ENCODE peak calls at places on chromosomes 4 and X, in nine cellular contexts. G, Q, V, L, D, O, U, X and M are unnamed samples.

GRCh38 chr4:38231626-38232025 is 271.4 kb downstream of the PTTG2 start:
- DNase-seq in G (no peak), O (no peak), X (no peak), V (no peak), D (no peak), L (no peak), Q (no peak), U (no peak), M (no peak)

GRCh38 chrX:1385251-1385794 is 6.6 kb downstream of the SLC25A6 start:
- DNase-seq in L (no peak), Q (no peak), U (no peak), G (no peak), X (no peak), V (no peak), O (no peak), D (no peak), M (peak; percentile 67)

GRCh38 chrX:23819385-23820234 is 36.6 kb downstream of the SAT1 start:
- DNase-seq in L (peak; percentile 37), O (peak; percentile 12), Q (no peak), D (no peak), G (no peak), V (no peak), U (no peak), X (no peak), M (no peak)

GRCh38 chr4:176988226-176988625 is 195.5 kb upstream of the VEGFC start:
- DNase-seq in V (peak; percentile 19), G (no peak), X (no peak), U (no peak), D (no peak), Q (no peak), O (peak; percentile 99), L (peak; percentile 98), M (no peak)

GRCh38 chrX:79573760-79574159 is 206.6 kb upstream of the ITM2A start:
- DNase-seq in V (no peak), D (no peak), O (no peak), X (no peak), G (no peak), L (no peak), Q (no peak), U (no peak), M (no peak)

GRCh38 chr4:18322111-18322510 is 300.6 kb upstream of the LCORL start:
- DNase-seq in O (no peak), L (no peak), U (no peak), Q (no peak), X (no peak), G (no peak), V (peak; percentile 10), D (no peak), M (no peak)

GRCh38 chrX:102746134-102746584 is 25.6 kb downstream of the GPRASP3 start:
- DNase-seq in L (peak; percentile 10), X (no peak), G (no peak), O (peak; percentile 67), V (peak; percentile 14), D (no peak), Q (no peak), U (peak; percentile 44), M (peak; percentile 54)

GRCh38 chr4:75653845-75654503 is 19.2 kb downstream of the G3BP2 start:
- DNase-seq in D (no peak), Q (peak; percentile 15), U (peak; percentile 60), X (no peak), L (peak; percentile 48), O (peak; percentile 59), G (no peak), V (peak; percentile 30), M (no peak)

GRCh38 chr4:80568891-80569290 is 233.4 kb downstream of the CFAP299 start:
- DNase-seq in G (no peak), X (no peak), U (no peak), D (no peak), V (no peak), O (no peak), Q (no peak), L (no peak), M (no peak)

GRCh38 chr4:95360911-95361695 is 187.7 kb downstream of the UNC5C start:
- DNase-seq in V (no peak), Q (no peak), L (no peak), X (no peak), O (no peak), D (no peak), G (no peak), U (no peak), M (no peak)

GRCh38 chr4:128604840-128605239 is 204.7 kb upstream of the JADE1 start:
- DNase-seq in Q (no peak), O (no peak), G (no peak), U (no peak), V (no peak), L (no peak), X (no peak), D (no peak), M (no peak)

GRCh38 chrX:138756234-138756633 is 44.7 kb upstream of the FGF13 start:
- DNase-seq in Q (peak; percentile 16), X (no peak), O (peak; percentile 83), U (peak; percentile 91), V (peak; percentile 48), D (no peak), G (no peak), L (peak; percentile 56), M (no peak)

GRCh38 chr4:170853422-170854021 is 763.8 kb upstream of the AADAT start:
- DNase-seq in X (no peak), D (no peak), V (peak; percentile 65), Q (peak; percentile 7), U (peak; percentile 66), L (peak; percentile 48), G (no peak), O (peak; percentile 50), M (peak; percentile 56)

GRCh38 chr4:94530073-94530472 is 78.3 kb downstream of the PDLIM5 start:
- DNase-seq in L (no peak), G (no peak), V (no peak), Q (no peak), U (no peak), O (no peak), X (no peak), D (no peak), M (no peak)

GRCh38 chr4:184288451-184289178 is 70.9 kb upstream of the ENPP6 start:
- DNase-seq in G (no peak), L (no peak), V (peak; percentile 43), O (no peak), U (peak; percentile 27), Q (no peak), X (no peak), D (no peak), M (no peak)

GRCh38 chr4:156954598-156954997 is 17.0 kb downstream of the PDGFC start:
- DNase-seq in O (no peak), G (no peak), Q (no peak), D (no peak), U (no peak), L (peak; percentile 65), X (no peak), V (no peak), M (no peak)

GRCh38 chrX:25202827-25203226 is 187.1 kb upstream of the ARX start:
- DNase-seq in L (no peak), U (no peak), X (no peak), V (no peak), D (no peak), G (no peak), Q (no peak), O (no peak), M (no peak)

GRCh38 chr4:73703320-73703719 is 37.0 kb upstream of the CXCL8 start:
- DNase-seq in L (no peak), D (no peak), V (no peak), O (no peak), U (no peak), Q (no peak), X (no peak), G (no peak), M (no peak)

GRCh38 chr4:84965558-84966381 is 720 bp downstream of the WDFY3 start:
- DNase-seq in L (peak; percentile 32), X (peak; percentile 3), Q (peak; percentile 50), U (peak; percentile 70), O (peak; percentile 74), V (peak; percentile 83), G (no peak), D (no peak), M (no peak)

GRCh38 chr4:186554890-186555827 is at the start of gene MTNR1A:
- DNase-seq in X (no peak), V (peak; percentile 78), U (peak; percentile 58), O (peak; percentile 19), Q (no peak), D (no peak), G (no peak), L (no peak), M (no peak)

GRCh38 chrX:41043950-41044349 is 41.3 kb upstream of the USP9X start:
- DNase-seq in U (no peak), V (no peak), L (peak; percentile 76), Q (no peak), X (no peak), D (no peak), G (no peak), O (peak; percentile 76), M (no peak)

GRCh38 chr4:44149242-44149641 is 299.4 kb downstream of the KCTD8 start:
- DNase-seq in U (no peak), V (no peak), X (no peak), G (no peak), D (no peak), O (no peak), Q (no peak), L (no peak), M (no peak)

GRCh38 chr4:140357868-140358267 is 15.6 kb upstream of the SCOC start:
- DNase-seq in U (no peak), L (no peak), O (no peak), X (no peak), G (no peak), D (no peak), Q (no peak), V (no peak), M (no peak)

GRCh38 chr4:38574559-38575333 is 89.3 kb upstream of the KLF3 start:
- DNase-seq in X (no peak), D (no peak), V (no peak), U (no peak), L (no peak), O (peak; percentile 40), G (no peak), Q (peak; percentile 77), M (no peak)

GRCh38 chr4:184097240-184097619 is 120.4 kb downstream of the ENPP6 start:
- DNase-seq in V (peak; percentile 77), U (peak; percentile 80), L (peak; percentile 35), G (no peak), O (peak; percentile 20), D (peak; percentile 28), X (no peak), Q (peak; percentile 55), M (peak; percentile 54)

GRCh38 chr4:74970577-74970976 is 37.7 kb downstream of the PARM1 start:
- DNase-seq in G (no peak), Q (no peak), O (no peak), X (no peak), D (no peak), L (no peak), V (no peak), U (no peak), M (no peak)

GRCh38 chr4:183444953-183445543 is 612 bp downstream of the CDKN2AIP start:
- DNase-seq in D (peak; percentile 33), L (peak; percentile 7), O (peak; percentile 54), U (no peak), X (no peak), G (no peak), V (peak; percentile 67), Q (no peak), M (peak; percentile 76)

GRCh38 chrX:83593634-83594294 is 85.7 kb downstream of the POU3F4 start:
- DNase-seq in O (no peak), V (no peak), Q (no peak), L (no peak), G (no peak), U (no peak), X (no peak), D (no peak), M (no peak)

GRCh38 chrX:38225093-38225492 is 4.4 kb upstream of the SRPX start:
- DNase-seq in O (peak; percentile 57), L (peak; percentile 57), D (no peak), G (no peak), V (no peak), X (no peak), U (peak; percentile 22), Q (no peak), M (no peak)

GRCh38 chr4:140078366-140078765 is 75.6 kb downstream of the MAML3 start:
- DNase-seq in L (peak; percentile 75), X (no peak), V (peak; percentile 79), U (peak; percentile 67), Q (no peak), D (no peak), G (no peak), O (peak; percentile 28), M (no peak)

GRCh38 chrX:103063918-103064434 is at the start of gene BEX1:
- DNase-seq in L (peak; percentile 23), V (peak; percentile 62), Q (peak; percentile 90), U (peak; percentile 56), O (peak; percentile 69), G (no peak), X (peak; percentile 39), D (no peak), M (peak; percentile 46)